ENCODE peak calls at places on chromosomes 2 and 18, in four cellular contexts. One of them, this sample, is unnamed.

GRCh38 chr2:210315015-210315807 is at the start of gene MYL1:
- DNase-seq in CD8-positive, alpha-beta T cell: no peak
- DNase-seq in AG10803: no peak
- DNase-seq in AG09319: no peak
- DNase-seq in this sample: no peak

GRCh38 chr2:161321944-161322343 is 13.7 kb downstream of the PSMD14 start:
- DNase-seq in CD8-positive, alpha-beta T cell: no peak
- DNase-seq in AG10803: peak
- DNase-seq in AG09319: no peak
- DNase-seq in this sample: no peak

GRCh38 chr2:6826081-6826913 is 39.4 kb downstream of the CMPK2 start:
- DNase-seq in AG09319: no peak
- DNase-seq in AG10803: peak
- DNase-seq in CD8-positive, alpha-beta T cell: peak
- DNase-seq in this sample: no peak

GRCh38 chr2:69767034-69767433 is 25.1 kb downstream of the ANXA4 start:
- DNase-seq in AG09319: peak
- DNase-seq in CD8-positive, alpha-beta T cell: no peak
- DNase-seq in AG10803: peak
- DNase-seq in this sample: peak

GRCh38 chr2:183408562-183408961 is 284.3 kb downstream of the NUP35 start:
- DNase-seq in CD8-positive, alpha-beta T cell: no peak
- DNase-seq in AG10803: no peak
- DNase-seq in AG09319: no peak
- DNase-seq in this sample: no peak

GRCh38 chr2:233469261-233470006 is 97.1 kb downstream of the USP40 start:
- DNase-seq in AG09319: no peak
- DNase-seq in AG10803: no peak
- DNase-seq in CD8-positive, alpha-beta T cell: no peak
- DNase-seq in this sample: no peak

GRCh38 chr2:31401580-31401979 is 13.0 kb downstream of the XDH start:
- DNase-seq in AG09319: peak
- DNase-seq in CD8-positive, alpha-beta T cell: no peak
- DNase-seq in AG10803: peak
- DNase-seq in this sample: peak

GRCh38 chr18:79476031-79476917 is 80.5 kb downstream of the NFATC1 start:
- DNase-seq in AG09319: no peak
- DNase-seq in CD8-positive, alpha-beta T cell: no peak
- DNase-seq in AG10803: peak
- DNase-seq in this sample: no peak

GRCh38 chr2:98099939-98100743 is 13.2 kb downstream of the VWA3B start:
- DNase-seq in AG09319: no peak
- DNase-seq in AG10803: no peak
- DNase-seq in CD8-positive, alpha-beta T cell: no peak
- DNase-seq in this sample: no peak
- TF ChIP-seq CTCF in AG09319: no peak
- TF ChIP-seq CTCF in AG10803: no peak
- TF ChIP-seq CTCF in CD8-positive, alpha-beta T cell: no peak
- TF ChIP-seq CTCF in this sample: no peak

DNA sequence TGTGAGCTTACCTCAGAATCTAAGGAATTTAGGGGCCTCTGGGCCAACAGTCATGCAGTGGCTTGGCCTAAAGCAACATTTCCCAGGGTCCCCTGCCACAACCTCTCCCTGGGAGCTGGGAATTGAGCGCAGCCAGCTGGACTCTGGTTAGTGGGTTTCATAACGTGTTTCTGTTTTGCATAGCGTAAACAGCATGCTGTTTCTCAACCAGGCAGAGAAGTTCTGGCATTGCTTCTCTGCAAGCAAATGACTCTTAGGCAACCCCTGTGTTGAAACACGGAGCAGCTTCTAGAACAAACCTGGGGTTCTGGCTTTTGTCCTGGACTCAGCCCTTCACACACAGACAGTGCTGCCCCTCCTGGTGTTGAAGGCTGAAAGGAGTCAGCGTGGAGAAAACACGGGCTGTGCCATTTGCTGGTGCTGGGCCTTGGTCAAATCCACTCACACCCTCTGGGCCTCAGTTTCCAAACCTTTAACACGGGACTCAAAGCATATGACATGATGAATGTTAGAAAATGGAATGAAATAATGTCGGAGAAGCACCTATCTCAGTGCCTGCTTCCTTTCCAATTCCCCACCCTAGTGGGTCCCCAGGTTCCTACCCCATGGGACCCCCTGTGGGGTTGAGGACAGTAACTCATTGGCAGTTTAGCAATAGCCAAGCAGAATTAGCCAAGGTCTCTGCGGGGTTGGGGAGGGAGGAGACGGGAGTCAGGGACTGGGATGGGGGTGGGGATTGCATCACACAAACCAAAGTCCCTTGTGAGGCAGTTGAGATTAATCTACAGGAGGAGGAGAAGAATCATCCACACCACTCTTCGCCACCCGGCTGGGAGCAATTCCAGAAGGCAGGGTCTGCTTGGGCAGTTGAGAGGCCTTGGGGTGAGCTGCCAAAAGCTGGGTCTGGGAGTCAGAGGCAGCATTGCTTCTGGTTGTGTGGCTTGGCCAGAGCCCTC is 30.2 kb upstream of the IL1R2 start:
- DNase-seq in CD8-positive, alpha-beta T cell: no peak
- DNase-seq in AG10803: peak
- DNase-seq in AG09319: peak
- DNase-seq in this sample: peak
- TF ChIP-seq CTCF in CD8-positive, alpha-beta T cell: no peak
- TF ChIP-seq CTCF in AG10803: peak
- TF ChIP-seq CTCF in AG09319: peak
- TF ChIP-seq CTCF in this sample: peak

GRCh38 chr2:220104871-220105351 is 477.5 kb downstream of the SLC4A3 start:
- DNase-seq in CD8-positive, alpha-beta T cell: no peak
- DNase-seq in AG10803: peak
- DNase-seq in AG09319: peak
- DNase-seq in this sample: peak
- TF ChIP-seq CTCF in CD8-positive, alpha-beta T cell: no peak
- TF ChIP-seq CTCF in AG10803: peak
- TF ChIP-seq CTCF in AG09319: peak
- TF ChIP-seq CTCF in this sample: peak

GRCh38 chr2:180564051-180564450 is 416.4 kb upstream of the UBE2E3 start:
- DNase-seq in AG09319: no peak
- DNase-seq in AG10803: no peak
- DNase-seq in CD8-positive, alpha-beta T cell: no peak
- DNase-seq in this sample: no peak

GRCh38 chr2:180555391-180555965 is 424.9 kb upstream of the UBE2E3 start:
- DNase-seq in AG09319: no peak
- DNase-seq in CD8-positive, alpha-beta T cell: no peak
- DNase-seq in AG10803: no peak
- DNase-seq in this sample: no peak

GRCh38 chr2:180559038-180559437 is 421.4 kb upstream of the UBE2E3 start:
- DNase-seq in AG10803: no peak
- DNase-seq in CD8-positive, alpha-beta T cell: no peak
- DNase-seq in AG09319: no peak
- DNase-seq in this sample: no peak

GRCh38 chr2:180562378-180562777 is 418.0 kb upstream of the UBE2E3 start:
- DNase-seq in AG09319: no peak
- DNase-seq in AG10803: no peak
- DNase-seq in CD8-positive, alpha-beta T cell: no peak
- DNase-seq in this sample: no peak

DNA sequence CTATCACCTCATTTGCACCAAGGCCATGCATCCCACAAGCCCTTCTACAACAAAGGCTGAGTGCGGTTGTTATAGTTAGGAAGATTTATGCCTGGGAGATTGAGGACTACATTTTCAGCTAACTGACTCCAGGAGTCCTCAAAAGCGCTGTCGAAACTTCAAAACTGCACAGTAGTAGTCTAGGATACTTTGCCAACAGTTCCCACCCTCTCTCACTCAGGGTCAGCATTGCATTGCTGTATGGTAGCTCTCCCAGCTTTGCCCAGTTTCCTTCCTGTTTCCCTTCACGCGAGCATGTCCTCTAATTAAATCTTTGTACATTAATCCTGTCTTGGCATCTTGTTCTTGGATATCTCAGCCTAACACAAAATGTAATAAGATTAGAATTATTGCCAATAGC is 420.6 kb upstream of the UBE2E3 start:
- DNase-seq in CD8-positive, alpha-beta T cell: no peak
- DNase-seq in AG10803: peak
- DNase-seq in AG09319: no peak
- DNase-seq in this sample: no peak
- TF ChIP-seq CTCF in CD8-positive, alpha-beta T cell: no peak
- TF ChIP-seq CTCF in AG10803: no peak
- TF ChIP-seq CTCF in AG09319: no peak
- TF ChIP-seq CTCF in this sample: peak

This sample was measured in AG09309.